ENCODE peak calls at places on chromosomes 4 and X, in six cellular contexts. One of them, this sample, is unnamed.

GRCh38 chrX:95949588-95949987 is 735.1 kb upstream of the DIAPH2 start:
- DNase-seq in epithelial cell of esophagus: peak
- DNase-seq in OCI-LY7: no peak
- DNase-seq in GM23248: no peak
- DNase-seq in effector memory CD4-positive, alpha-beta T cell: no peak
- DNase-seq in HFF-Myc: no peak
- DNase-seq in this sample: no peak

GRCh38 chr4:41611881-41612871 is 74.2 kb downstream of the LIMCH1 start:
- DNase-seq in epithelial cell of esophagus: peak
- DNase-seq in OCI-LY7: no peak
- DNase-seq in GM23248: peak
- DNase-seq in effector memory CD4-positive, alpha-beta T cell: no peak
- DNase-seq in HFF-Myc: no peak
- DNase-seq in this sample: no peak

GRCh38 chrX:107776649-107777535 is 641 bp upstream of the NCBP2L start:
- DNase-seq in epithelial cell of esophagus: peak
- DNase-seq in OCI-LY7: peak
- DNase-seq in GM23248: peak
- DNase-seq in effector memory CD4-positive, alpha-beta T cell: peak
- DNase-seq in HFF-Myc: peak
- DNase-seq in this sample: peak

GRCh38 chr4:87240341-87240740 is 19.9 kb upstream of the KLHL8 start:
- DNase-seq in epithelial cell of esophagus: no peak
- DNase-seq in OCI-LY7: no peak
- DNase-seq in GM23248: peak
- DNase-seq in effector memory CD4-positive, alpha-beta T cell: no peak
- DNase-seq in HFF-Myc: no peak
- DNase-seq in this sample: no peak

GRCh38 chr4:13705521-13706035 is 78.1 kb upstream of the BOD1L1 start:
- DNase-seq in epithelial cell of esophagus: peak
- DNase-seq in OCI-LY7: no peak
- DNase-seq in GM23248: peak
- DNase-seq in effector memory CD4-positive, alpha-beta T cell: no peak
- DNase-seq in HFF-Myc: no peak
- DNase-seq in this sample: no peak

GRCh38 chrX:16444353-16444752 is 205.6 kb upstream of the S100G start:
- DNase-seq in epithelial cell of esophagus: peak
- DNase-seq in OCI-LY7: no peak
- DNase-seq in GM23248: peak
- DNase-seq in effector memory CD4-positive, alpha-beta T cell: no peak
- DNase-seq in HFF-Myc: no peak
- DNase-seq in this sample: no peak

GRCh38 chrX:9899640-9900075 is 67.5 kb upstream of the CLDN34 start:
- DNase-seq in epithelial cell of esophagus: no peak
- DNase-seq in OCI-LY7: no peak
- DNase-seq in GM23248: peak
- DNase-seq in effector memory CD4-positive, alpha-beta T cell: no peak
- DNase-seq in HFF-Myc: no peak
- DNase-seq in this sample: no peak

GRCh38 chr4:54063737-54064316 is 578 bp downstream of the CHIC2 start:
- DNase-seq in epithelial cell of esophagus: peak
- DNase-seq in OCI-LY7: peak
- DNase-seq in GM23248: peak
- DNase-seq in effector memory CD4-positive, alpha-beta T cell: peak
- DNase-seq in HFF-Myc: no peak
- DNase-seq in this sample: peak

GRCh38 chr4:143118666-143119065 is 66.1 kb upstream of the USP38 start:
- DNase-seq in epithelial cell of esophagus: no peak
- DNase-seq in OCI-LY7: no peak
- DNase-seq in GM23248: no peak
- DNase-seq in effector memory CD4-positive, alpha-beta T cell: no peak
- DNase-seq in HFF-Myc: no peak
- DNase-seq in this sample: no peak

GRCh38 chr4:128859887-128860774 is 50.6 kb downstream of the JADE1 start:
- DNase-seq in epithelial cell of esophagus: no peak
- DNase-seq in OCI-LY7: no peak
- DNase-seq in GM23248: peak
- DNase-seq in effector memory CD4-positive, alpha-beta T cell: no peak
- DNase-seq in HFF-Myc: peak
- DNase-seq in this sample: no peak

GRCh38 chrX:11341274-11342256 is 48.4 kb downstream of the AMELX start:
- DNase-seq in epithelial cell of esophagus: peak
- DNase-seq in OCI-LY7: peak
- DNase-seq in GM23248: peak
- DNase-seq in effector memory CD4-positive, alpha-beta T cell: no peak
- DNase-seq in HFF-Myc: peak
- DNase-seq in this sample: no peak

GRCh38 chr4:127975121-127975770 is 10.0 kb downstream of the ABHD18 start:
- DNase-seq in epithelial cell of esophagus: peak
- DNase-seq in OCI-LY7: no peak
- DNase-seq in GM23248: no peak
- DNase-seq in effector memory CD4-positive, alpha-beta T cell: no peak
- DNase-seq in HFF-Myc: no peak
- DNase-seq in this sample: no peak

GRCh38 chr4:78704981-78705757 is 71.0 kb upstream of the BMP2K start:
- DNase-seq in epithelial cell of esophagus: peak
- DNase-seq in OCI-LY7: no peak
- DNase-seq in GM23248: peak
- DNase-seq in effector memory CD4-positive, alpha-beta T cell: no peak
- DNase-seq in HFF-Myc: peak
- DNase-seq in this sample: no peak

GRCh38 chrX:129823115-129823514 is 20.6 kb downstream of the ZDHHC9 start:
- DNase-seq in epithelial cell of esophagus: peak
- DNase-seq in OCI-LY7: peak
- DNase-seq in GM23248: peak
- DNase-seq in effector memory CD4-positive, alpha-beta T cell: peak
- DNase-seq in HFF-Myc: no peak
- DNase-seq in this sample: peak

GRCh38 chr4:15037923-15038541 is 35.8 kb downstream of the CPEB2 start:
- DNase-seq in epithelial cell of esophagus: no peak
- DNase-seq in OCI-LY7: no peak
- DNase-seq in GM23248: peak
- DNase-seq in effector memory CD4-positive, alpha-beta T cell: no peak
- DNase-seq in HFF-Myc: no peak
- DNase-seq in this sample: no peak

GRCh38 chrX:6311540-6311939 is 82.9 kb upstream of the NLGN4X start:
- DNase-seq in epithelial cell of esophagus: no peak
- DNase-seq in OCI-LY7: no peak
- DNase-seq in GM23248: no peak
- DNase-seq in effector memory CD4-positive, alpha-beta T cell: no peak
- DNase-seq in HFF-Myc: no peak
- DNase-seq in this sample: no peak

GRCh38 chr4:186149872-186150271 is 41.5 kb upstream of the CYP4V2 start:
- DNase-seq in epithelial cell of esophagus: peak
- DNase-seq in OCI-LY7: peak
- DNase-seq in GM23248: peak
- DNase-seq in effector memory CD4-positive, alpha-beta T cell: peak
- DNase-seq in HFF-Myc: no peak
- DNase-seq in this sample: no peak

GRCh38 chr4:69896530-69897116 is 34.2 kb upstream of the CSN1S1 start:
- DNase-seq in epithelial cell of esophagus: peak
- DNase-seq in OCI-LY7: no peak
- DNase-seq in GM23248: peak
- DNase-seq in effector memory CD4-positive, alpha-beta T cell: no peak
- DNase-seq in HFF-Myc: no peak
- DNase-seq in this sample: no peak

GRCh38 chr4:123830920-123831319 is 434.3 kb downstream of the SPRY1 start:
- DNase-seq in epithelial cell of esophagus: no peak
- DNase-seq in OCI-LY7: no peak
- DNase-seq in GM23248: no peak
- DNase-seq in effector memory CD4-positive, alpha-beta T cell: no peak
- DNase-seq in HFF-Myc: no peak
- DNase-seq in this sample: no peak

GRCh38 chr4:6193399-6193798 is 7.0 kb downstream of the JAKMIP1 start:
- DNase-seq in epithelial cell of esophagus: no peak
- DNase-seq in OCI-LY7: no peak
- DNase-seq in GM23248: no peak
- DNase-seq in effector memory CD4-positive, alpha-beta T cell: no peak
- DNase-seq in HFF-Myc: no peak
- DNase-seq in this sample: no peak

GRCh38 chr4:62548108-62548524 is 1348.0 kb downstream of the ADGRL3 start:
- DNase-seq in epithelial cell of esophagus: no peak
- DNase-seq in OCI-LY7: no peak
- DNase-seq in GM23248: no peak
- DNase-seq in effector memory CD4-positive, alpha-beta T cell: no peak
- DNase-seq in HFF-Myc: no peak
- DNase-seq in this sample: no peak

GRCh38 chr4:16687845-16688244 is 210.6 kb downstream of the LDB2 start:
- DNase-seq in epithelial cell of esophagus: peak
- DNase-seq in OCI-LY7: no peak
- DNase-seq in GM23248: no peak
- DNase-seq in effector memory CD4-positive, alpha-beta T cell: no peak
- DNase-seq in HFF-Myc: no peak
- DNase-seq in this sample: no peak

GRCh38 chr4:37246891-37247290 is 2.3 kb downstream of the NWD2 start:
- DNase-seq in epithelial cell of esophagus: no peak
- DNase-seq in OCI-LY7: no peak
- DNase-seq in GM23248: no peak
- DNase-seq in effector memory CD4-positive, alpha-beta T cell: no peak
- DNase-seq in HFF-Myc: no peak
- DNase-seq in this sample: no peak

GRCh38 chr4:37243061-37243460 is 1.5 kb upstream of the NWD2 start:
- DNase-seq in epithelial cell of esophagus: no peak
- DNase-seq in OCI-LY7: no peak
- DNase-seq in GM23248: no peak
- DNase-seq in effector memory CD4-positive, alpha-beta T cell: no peak
- DNase-seq in HFF-Myc: no peak
- DNase-seq in this sample: no peak

GRCh38 chr4:37245391-37245954 is 930 bp downstream of the NWD2 start:
- DNase-seq in epithelial cell of esophagus: no peak
- DNase-seq in OCI-LY7: no peak
- DNase-seq in GM23248: no peak
- DNase-seq in effector memory CD4-positive, alpha-beta T cell: no peak
- DNase-seq in HFF-Myc: no peak
- DNase-seq in this sample: no peak

GRCh38 chr4:37243722-37244582 is 591 bp upstream of the NWD2 start:
- DNase-seq in epithelial cell of esophagus: no peak
- DNase-seq in OCI-LY7: no peak
- DNase-seq in GM23248: no peak
- DNase-seq in effector memory CD4-positive, alpha-beta T cell: no peak
- DNase-seq in HFF-Myc: no peak
- DNase-seq in this sample: no peak

DNA sequence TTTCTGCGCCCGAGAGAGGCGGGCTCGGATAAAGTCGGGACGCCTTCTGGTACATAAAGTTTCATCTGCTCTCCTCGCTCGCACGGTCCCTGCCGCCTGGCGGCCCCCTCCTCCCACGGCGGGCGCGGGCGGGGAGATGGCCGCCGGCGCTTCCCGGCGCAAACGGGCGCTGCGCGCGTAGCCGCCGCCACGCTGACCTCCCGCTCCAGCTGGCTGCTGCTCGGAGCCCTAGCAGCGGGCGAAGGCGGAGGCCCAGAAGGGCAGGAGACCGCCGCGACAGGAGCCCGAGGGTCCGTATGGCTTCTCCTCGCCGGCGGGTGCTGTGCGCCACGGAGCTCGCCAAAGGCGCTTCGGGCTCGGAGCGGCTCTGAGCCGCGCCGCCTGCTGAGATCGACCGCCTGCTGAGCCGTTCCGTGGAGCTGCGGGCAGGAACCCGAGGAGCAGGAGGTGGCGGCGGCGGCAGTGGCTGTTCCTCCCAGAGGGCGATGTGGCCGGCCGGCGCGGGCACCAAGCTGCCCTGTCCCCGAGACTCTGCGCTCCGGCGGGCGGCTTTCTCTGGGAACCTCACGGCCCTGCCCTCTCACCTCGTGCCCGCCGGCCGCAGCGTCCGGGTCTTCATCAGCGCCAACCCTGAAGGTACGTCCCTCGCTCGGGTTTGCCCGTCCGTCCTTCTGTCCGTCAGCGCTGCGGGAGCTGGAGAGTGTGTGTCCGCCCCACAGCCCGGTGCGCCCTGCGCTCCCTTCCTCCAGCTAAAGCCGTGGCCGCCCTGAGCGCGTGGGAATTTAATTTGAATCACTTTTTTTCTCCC is at the start of gene NWD2:
- DNase-seq in epithelial cell of esophagus: peak
- DNase-seq in OCI-LY7: no peak
- DNase-seq in GM23248: peak
- DNase-seq in effector memory CD4-positive, alpha-beta T cell: no peak
- DNase-seq in HFF-Myc: no peak
- DNase-seq in this sample: no peak
- H3K4me3 ChIP-seq in epithelial cell of esophagus: no peak
- H3K4me3 ChIP-seq in OCI-LY7: no peak
- H3K4me3 ChIP-seq in GM23248: no peak
- H3K4me3 ChIP-seq in effector memory CD4-positive, alpha-beta T cell: no peak
- H3K4me3 ChIP-seq in HFF-Myc: no peak
- H3K4me3 ChIP-seq in this sample: no peak

DNA sequence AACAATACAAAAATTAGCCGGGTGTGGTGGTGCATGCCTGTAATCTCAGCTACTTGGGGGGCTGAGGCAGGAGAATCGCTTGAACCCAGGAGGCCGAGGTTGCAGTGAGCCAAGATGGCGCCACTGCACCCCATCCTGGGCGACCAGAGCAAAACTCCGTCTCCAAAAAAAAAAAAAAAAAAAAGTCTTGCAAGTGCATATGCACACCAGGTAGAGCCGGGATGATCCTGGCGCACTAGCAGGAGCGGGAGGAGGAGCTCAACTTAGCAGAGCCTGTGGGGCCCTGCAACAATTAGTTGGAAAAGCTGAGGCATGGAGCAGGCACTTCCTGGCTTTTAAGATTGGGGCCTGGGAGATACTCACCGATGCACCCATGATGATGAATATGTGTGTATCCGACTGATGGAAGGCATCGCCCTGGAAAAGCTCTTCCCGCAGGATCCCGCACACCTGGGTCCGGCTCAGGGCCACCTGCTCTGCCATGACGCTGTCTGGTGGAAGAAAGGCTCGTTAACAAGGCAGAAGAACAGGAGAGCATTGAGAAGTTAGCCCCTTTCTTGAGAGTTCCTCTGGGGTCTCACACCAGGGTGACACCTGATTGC is 872 bp downstream of the G6PD start:
- DNase-seq in epithelial cell of esophagus: no peak
- DNase-seq in OCI-LY7: no peak
- DNase-seq in GM23248: no peak
- DNase-seq in effector memory CD4-positive, alpha-beta T cell: no peak
- DNase-seq in HFF-Myc: no peak
- DNase-seq in this sample: no peak
- H3K4me3 ChIP-seq in epithelial cell of esophagus: peak
- H3K4me3 ChIP-seq in OCI-LY7: peak
- H3K4me3 ChIP-seq in GM23248: peak
- H3K4me3 ChIP-seq in effector memory CD4-positive, alpha-beta T cell: no peak
- H3K4me3 ChIP-seq in HFF-Myc: peak
- H3K4me3 ChIP-seq in this sample: peak

DNA sequence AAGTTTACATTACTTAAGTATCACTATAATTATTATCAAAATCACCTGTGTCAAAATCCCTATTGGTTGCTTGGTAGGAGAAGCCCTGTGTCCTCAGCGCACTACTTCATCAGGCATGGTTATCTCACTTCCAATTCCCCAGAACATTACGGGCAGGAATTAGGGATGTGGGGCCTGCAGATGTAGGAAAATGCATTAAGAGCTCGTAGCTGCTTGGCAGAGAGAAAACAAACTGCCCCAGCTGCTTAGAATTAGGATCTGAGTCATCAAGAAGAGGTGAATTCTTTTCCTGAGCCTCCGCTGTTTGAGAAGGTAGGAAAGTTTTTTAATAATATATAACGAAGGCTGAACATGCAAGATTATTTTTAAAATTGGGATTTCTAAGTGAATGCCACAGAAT is 31.1 kb upstream of the CLNK start:
- DNase-seq in epithelial cell of esophagus: peak
- DNase-seq in OCI-LY7: no peak
- DNase-seq in GM23248: peak
- DNase-seq in effector memory CD4-positive, alpha-beta T cell: no peak
- DNase-seq in HFF-Myc: peak
- DNase-seq in this sample: no peak
- H3K4me3 ChIP-seq in epithelial cell of esophagus: no peak
- H3K4me3 ChIP-seq in OCI-LY7: no peak
- H3K4me3 ChIP-seq in GM23248: no peak
- H3K4me3 ChIP-seq in effector memory CD4-positive, alpha-beta T cell: no peak
- H3K4me3 ChIP-seq in HFF-Myc: no peak
- H3K4me3 ChIP-seq in this sample: no peak

GRCh38 chr4:76690906-76691275 is 207.1 kb downstream of the SOWAHB start:
- DNase-seq in epithelial cell of esophagus: no peak
- DNase-seq in OCI-LY7: no peak
- DNase-seq in GM23248: peak
- DNase-seq in effector memory CD4-positive, alpha-beta T cell: no peak
- DNase-seq in HFF-Myc: no peak
- DNase-seq in this sample: no peak
- H3K4me3 ChIP-seq in epithelial cell of esophagus: no peak
- H3K4me3 ChIP-seq in OCI-LY7: no peak
- H3K4me3 ChIP-seq in GM23248: peak
- H3K4me3 ChIP-seq in effector memory CD4-positive, alpha-beta T cell: no peak
- H3K4me3 ChIP-seq in HFF-Myc: peak
- H3K4me3 ChIP-seq in this sample: no peak

This sample was measured in CD8-positive, alpha-beta memory T cell.